ENCODE peak calls at places on chromosomes 4 and X, in ten cellular contexts. One of them, this sample, is unnamed. For H3K9me3, H4K20me1 and H3K36me3, the result is how much of the 10 kb centered on the place peaks cover.

GRCh38 chr4:38008493-38009120 is 48.4 kb downstream of the PTTG2 start:
- DNase-seq in endothelial cell of umbilical vein: no peak
- DNase-seq in astrocyte: no peak
- DNase-seq in IMR-90: no peak
- DNase-seq in OCI-LY7: no peak
- DNase-seq in fibroblast of lung: no peak
- DNase-seq in PC-9: no peak
- DNase-seq in mammary epithelial cell: no peak
- DNase-seq in MM.1S: no peak
- DNase-seq in Karpas-422: no peak
- DNase-seq in this sample: no peak

GRCh38 chr4:184688447-184688846 is 38.9 kb downstream of the PRIMPOL start:
- DNase-seq in astrocyte: peak
- DNase-seq in OCI-LY7: no peak
- DNase-seq in Karpas-422: no peak
- DNase-seq in PC-9: peak
- DNase-seq in MM.1S: no peak
- DNase-seq in fibroblast of lung: peak
- DNase-seq in endothelial cell of umbilical vein: peak
- DNase-seq in mammary epithelial cell: peak
- DNase-seq in IMR-90: peak
- DNase-seq in this sample: no peak

GRCh38 chrX:32116047-32116446 is 1044.2 kb upstream of the FTHL17 start:
- DNase-seq in OCI-LY7: no peak
- DNase-seq in mammary epithelial cell: no peak
- DNase-seq in astrocyte: no peak
- DNase-seq in Karpas-422: peak
- DNase-seq in PC-9: no peak
- DNase-seq in IMR-90: no peak
- DNase-seq in fibroblast of lung: no peak
- DNase-seq in MM.1S: no peak
- DNase-seq in endothelial cell of umbilical vein: no peak
- DNase-seq in this sample: no peak

GRCh38 chr4:159071178-159071968 is 31.5 kb upstream of the RAPGEF2 start:
- DNase-seq in astrocyte: peak
- DNase-seq in endothelial cell of umbilical vein: peak
- DNase-seq in Karpas-422: no peak
- DNase-seq in MM.1S: no peak
- DNase-seq in PC-9: peak
- DNase-seq in IMR-90: peak
- DNase-seq in fibroblast of lung: peak
- DNase-seq in mammary epithelial cell: peak
- DNase-seq in OCI-LY7: no peak
- DNase-seq in this sample: no peak

GRCh38 chr4:26807330-26807729 is 53.3 kb upstream of the STIM2 start:
- DNase-seq in endothelial cell of umbilical vein: no peak
- DNase-seq in IMR-90: no peak
- DNase-seq in OCI-LY7: peak
- DNase-seq in PC-9: no peak
- DNase-seq in MM.1S: no peak
- DNase-seq in fibroblast of lung: no peak
- DNase-seq in mammary epithelial cell: no peak
- DNase-seq in Karpas-422: peak
- DNase-seq in astrocyte: no peak
- DNase-seq in this sample: no peak

GRCh38 chrX:108036298-108036973 is 8.4 kb upstream of the VSIG1 start:
- DNase-seq in mammary epithelial cell: peak
- DNase-seq in Karpas-422: no peak
- DNase-seq in MM.1S: no peak
- DNase-seq in astrocyte: peak
- DNase-seq in IMR-90: peak
- DNase-seq in endothelial cell of umbilical vein: peak
- DNase-seq in OCI-LY7: no peak
- DNase-seq in PC-9: peak
- DNase-seq in fibroblast of lung: peak
- DNase-seq in this sample: no peak

GRCh38 chrX:54483946-54484345 is 12.1 kb downstream of the FGD1 start:
- DNase-seq in Karpas-422: no peak
- DNase-seq in astrocyte: no peak
- DNase-seq in MM.1S: no peak
- DNase-seq in fibroblast of lung: no peak
- DNase-seq in IMR-90: no peak
- DNase-seq in mammary epithelial cell: no peak
- DNase-seq in endothelial cell of umbilical vein: no peak
- DNase-seq in PC-9: no peak
- DNase-seq in OCI-LY7: no peak
- DNase-seq in this sample: no peak

GRCh38 chr4:167786504-167786903 is 305.8 kb upstream of the ANXA10 start:
- DNase-seq in fibroblast of lung: no peak
- DNase-seq in PC-9: no peak
- DNase-seq in Karpas-422: no peak
- DNase-seq in OCI-LY7: no peak
- DNase-seq in mammary epithelial cell: no peak
- DNase-seq in MM.1S: no peak
- DNase-seq in astrocyte: no peak
- DNase-seq in IMR-90: no peak
- DNase-seq in endothelial cell of umbilical vein: no peak
- DNase-seq in this sample: no peak

GRCh38 chrX:10722804-10723364 is 102.5 kb upstream of the MID1 start:
- DNase-seq in MM.1S: peak
- DNase-seq in astrocyte: peak
- DNase-seq in Karpas-422: peak
- DNase-seq in fibroblast of lung: peak
- DNase-seq in IMR-90: peak
- DNase-seq in PC-9: no peak
- DNase-seq in OCI-LY7: peak
- DNase-seq in endothelial cell of umbilical vein: peak
- DNase-seq in mammary epithelial cell: peak
- DNase-seq in this sample: peak

GRCh38 chrX:52574416-52575275 is 57.8 kb upstream of the XAGE1B start:
- DNase-seq in PC-9: no peak
- DNase-seq in Karpas-422: peak
- DNase-seq in astrocyte: peak
- DNase-seq in MM.1S: peak
- DNase-seq in endothelial cell of umbilical vein: peak
- DNase-seq in IMR-90: peak
- DNase-seq in fibroblast of lung: peak
- DNase-seq in OCI-LY7: peak
- DNase-seq in mammary epithelial cell: peak
- DNase-seq in this sample: peak

GRCh38 chr4:53476232-53477037 is 99.0 kb downstream of the FIP1L1 start:
- DNase-seq in astrocyte: peak
- DNase-seq in PC-9: no peak
- DNase-seq in MM.1S: no peak
- DNase-seq in fibroblast of lung: peak
- DNase-seq in endothelial cell of umbilical vein: no peak
- DNase-seq in OCI-LY7: no peak
- DNase-seq in Karpas-422: no peak
- DNase-seq in mammary epithelial cell: peak
- DNase-seq in IMR-90: peak
- DNase-seq in this sample: no peak

GRCh38 chr4:6550821-6551220 is 24.2 kb upstream of the MAN2B2 start:
- DNase-seq in astrocyte: no peak
- DNase-seq in OCI-LY7: no peak
- DNase-seq in MM.1S: no peak
- DNase-seq in PC-9: no peak
- DNase-seq in endothelial cell of umbilical vein: no peak
- DNase-seq in fibroblast of lung: no peak
- DNase-seq in Karpas-422: no peak
- DNase-seq in IMR-90: no peak
- DNase-seq in mammary epithelial cell: no peak
- DNase-seq in this sample: no peak

GRCh38 chr4:182929296-182929695 is 12.1 kb upstream of the DCTD start:
- DNase-seq in Karpas-422: no peak
- DNase-seq in IMR-90: peak
- DNase-seq in OCI-LY7: no peak
- DNase-seq in mammary epithelial cell: peak
- DNase-seq in endothelial cell of umbilical vein: no peak
- DNase-seq in fibroblast of lung: peak
- DNase-seq in astrocyte: peak
- DNase-seq in PC-9: no peak
- DNase-seq in MM.1S: no peak
- DNase-seq in this sample: no peak

GRCh38 chrX:109940411-109940810 is 62.5 kb upstream of the TMEM164 start:
- DNase-seq in astrocyte: peak
- DNase-seq in endothelial cell of umbilical vein: no peak
- DNase-seq in OCI-LY7: no peak
- DNase-seq in PC-9: no peak
- DNase-seq in mammary epithelial cell: no peak
- DNase-seq in MM.1S: no peak
- DNase-seq in fibroblast of lung: peak
- DNase-seq in IMR-90: no peak
- DNase-seq in Karpas-422: no peak
- DNase-seq in this sample: no peak

GRCh38 chrX:10157545-10157944 is 770 bp downstream of the CLCN4 start:
- DNase-seq in IMR-90: peak
- DNase-seq in PC-9: peak
- DNase-seq in OCI-LY7: no peak
- DNase-seq in Karpas-422: no peak
- DNase-seq in MM.1S: no peak
- DNase-seq in endothelial cell of umbilical vein: peak
- DNase-seq in mammary epithelial cell: no peak
- DNase-seq in astrocyte: peak
- DNase-seq in fibroblast of lung: peak
- DNase-seq in this sample: no peak

GRCh38 chrX:63436865-63437264 is 85.7 kb upstream of the SPIN4 start:
- DNase-seq in Karpas-422: no peak
- DNase-seq in astrocyte: no peak
- DNase-seq in fibroblast of lung: no peak
- DNase-seq in mammary epithelial cell: no peak
- DNase-seq in MM.1S: no peak
- DNase-seq in OCI-LY7: no peak
- DNase-seq in IMR-90: no peak
- DNase-seq in PC-9: no peak
- DNase-seq in endothelial cell of umbilical vein: no peak
- DNase-seq in this sample: no peak

GRCh38 chr4:71304289-71304850 is 34.5 kb upstream of the SLC4A4 start:
- DNase-seq in OCI-LY7: no peak
- DNase-seq in mammary epithelial cell: no peak
- DNase-seq in Karpas-422: no peak
- DNase-seq in IMR-90: no peak
- DNase-seq in PC-9: no peak
- DNase-seq in MM.1S: no peak
- DNase-seq in endothelial cell of umbilical vein: no peak
- DNase-seq in astrocyte: peak
- DNase-seq in fibroblast of lung: peak
- DNase-seq in this sample: no peak

DNA sequence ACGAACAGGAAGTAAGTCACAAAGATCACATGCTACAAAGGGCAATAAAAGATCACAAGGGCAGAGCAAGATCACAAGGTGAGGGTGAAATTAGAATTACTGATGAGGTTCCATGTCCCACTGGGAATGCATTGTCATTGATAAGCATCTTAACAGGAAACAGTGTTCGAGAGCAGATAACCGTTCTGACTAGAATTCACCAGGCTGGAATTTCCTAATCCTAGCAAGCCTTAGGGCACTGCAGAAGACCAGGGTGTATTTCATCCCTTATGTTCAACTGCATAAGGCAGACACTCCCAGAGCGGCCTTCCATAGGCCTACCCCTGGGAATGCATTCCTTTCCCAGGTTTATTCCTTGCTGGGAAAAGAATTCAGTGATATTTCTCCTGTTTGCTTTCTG is 980.6 kb upstream of the LCORL start:
- DNase-seq in astrocyte: no peak
- DNase-seq in MM.1S: no peak
- DNase-seq in OCI-LY7: no peak
- DNase-seq in endothelial cell of umbilical vein: no peak
- DNase-seq in Karpas-422: no peak
- DNase-seq in IMR-90: no peak
- DNase-seq in fibroblast of lung: no peak
- DNase-seq in mammary epithelial cell: no peak
- DNase-seq in PC-9: no peak
- DNase-seq in this sample: peak
- H3K9me3 ChIP-seq in astrocyte: under half
- H3K9me3 ChIP-seq in MM.1S: under half
- H3K9me3 ChIP-seq in OCI-LY7: under half
- H3K9me3 ChIP-seq in endothelial cell of umbilical vein: under half
- H3K9me3 ChIP-seq in Karpas-422: under half
- H3K9me3 ChIP-seq in IMR-90: under half
- H3K9me3 ChIP-seq in fibroblast of lung: under half
- H3K9me3 ChIP-seq in mammary epithelial cell: under half
- H3K9me3 ChIP-seq in PC-9: under half
- H3K9me3 ChIP-seq in this sample: under half

GRCh38 chr4:8893624-8894423 is 22.2 kb upstream of the HMX1 start:
- DNase-seq in fibroblast of lung: no peak
- DNase-seq in IMR-90: no peak
- DNase-seq in OCI-LY7: no peak
- DNase-seq in MM.1S: no peak
- DNase-seq in PC-9: no peak
- DNase-seq in mammary epithelial cell: no peak
- DNase-seq in astrocyte: no peak
- DNase-seq in Karpas-422: no peak
- DNase-seq in endothelial cell of umbilical vein: no peak
- DNase-seq in this sample: peak
- H4K20me1 ChIP-seq in fibroblast of lung: under half
- H4K20me1 ChIP-seq in IMR-90: under half
- H4K20me1 ChIP-seq in OCI-LY7: under half
- H4K20me1 ChIP-seq in MM.1S: under half
- H4K20me1 ChIP-seq in PC-9: under half
- H4K20me1 ChIP-seq in mammary epithelial cell: under half
- H4K20me1 ChIP-seq in astrocyte: under half
- H4K20me1 ChIP-seq in Karpas-422: under half
- H4K20me1 ChIP-seq in endothelial cell of umbilical vein: under half
- H4K20me1 ChIP-seq in this sample: half or more

GRCh38 chr4:2624782-2625548 is 88.5 kb downstream of the FAM193A start:
- DNase-seq in OCI-LY7: no peak
- DNase-seq in MM.1S: no peak
- DNase-seq in fibroblast of lung: no peak
- DNase-seq in mammary epithelial cell: peak
- DNase-seq in astrocyte: no peak
- DNase-seq in Karpas-422: no peak
- DNase-seq in endothelial cell of umbilical vein: no peak
- DNase-seq in IMR-90: no peak
- DNase-seq in PC-9: no peak
- DNase-seq in this sample: no peak
- H3K36me3 ChIP-seq in OCI-LY7: under half
- H3K36me3 ChIP-seq in MM.1S: under half
- H3K36me3 ChIP-seq in fibroblast of lung: under half
- H3K36me3 ChIP-seq in mammary epithelial cell: under half
- H3K36me3 ChIP-seq in astrocyte: under half
- H3K36me3 ChIP-seq in Karpas-422: under half
- H3K36me3 ChIP-seq in endothelial cell of umbilical vein: under half
- H3K36me3 ChIP-seq in IMR-90: under half
- H3K36me3 ChIP-seq in PC-9: under half
- H3K36me3 ChIP-seq in this sample: under half

DNA sequence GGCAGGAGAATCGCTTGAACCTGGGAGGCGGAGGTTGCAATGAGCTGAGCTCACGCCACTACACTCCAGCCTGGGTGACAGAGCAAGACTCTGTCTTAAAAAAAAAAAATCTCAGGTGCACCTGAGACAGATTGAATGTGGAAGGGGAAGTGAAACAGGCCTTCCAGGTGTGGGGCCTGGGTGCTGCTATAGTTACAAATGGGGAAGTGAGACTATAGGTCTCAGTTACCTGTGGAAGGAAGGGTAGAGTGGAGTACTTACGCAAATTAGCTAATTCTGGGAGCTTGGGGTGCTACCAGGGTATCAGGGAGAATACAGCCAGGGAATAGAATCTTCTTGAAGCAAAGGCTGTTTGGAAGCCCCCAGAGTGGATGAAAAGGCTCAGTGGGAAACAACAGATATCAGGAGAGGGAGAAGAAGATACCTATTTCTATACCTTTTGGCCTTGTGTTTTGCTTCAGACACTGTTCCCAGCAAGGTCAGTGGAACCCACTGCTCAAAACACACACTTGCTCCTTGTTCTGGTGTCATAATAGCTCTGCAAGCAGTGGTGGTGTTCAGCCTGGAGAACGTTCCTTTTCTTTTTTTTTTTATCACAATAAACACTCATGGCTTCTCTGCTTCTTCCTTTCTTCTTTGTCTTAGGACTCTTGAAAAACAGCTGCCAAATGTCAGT is 7.0 kb downstream of the CD38 start:
- DNase-seq in endothelial cell of umbilical vein: no peak
- DNase-seq in Karpas-422: peak
- DNase-seq in OCI-LY7: peak
- DNase-seq in IMR-90: no peak
- DNase-seq in astrocyte: no peak
- DNase-seq in mammary epithelial cell: no peak
- DNase-seq in PC-9: no peak
- DNase-seq in MM.1S: peak
- DNase-seq in fibroblast of lung: no peak
- DNase-seq in this sample: no peak
- H3K9me3 ChIP-seq in endothelial cell of umbilical vein: under half
- H3K9me3 ChIP-seq in Karpas-422: under half
- H3K9me3 ChIP-seq in OCI-LY7: half or more
- H3K9me3 ChIP-seq in IMR-90: under half
- H3K9me3 ChIP-seq in astrocyte: under half
- H3K9me3 ChIP-seq in mammary epithelial cell: under half
- H3K9me3 ChIP-seq in PC-9: under half
- H3K9me3 ChIP-seq in MM.1S: under half
- H3K9me3 ChIP-seq in fibroblast of lung: under half
- H3K9me3 ChIP-seq in this sample: under half